ENCODE peak calls at places on chromosome 11, in nine cellular contexts. U, O, J, M, A, P, H, Y and Z are unnamed samples.

GRCh38 chr11:1564535-1565172 is 7.4 kb downstream of the DUSP8 start:
- DNase-seq in U (peak; percentile 65), O (no peak), J (no peak), M (peak; percentile 75), A (peak; percentile 85), P (peak; percentile 80), H (peak; percentile 67), Y (peak; percentile 69), Z (no peak)

GRCh38 chr11:75582935-75583709 is 21.1 kb downstream of the SERPINH1 start:
- DNase-seq in U (peak; percentile 78), O (no peak), J (peak; percentile 34), M (peak; percentile 70), A (peak; percentile 60), P (peak; percentile 66), H (no peak), Y (peak; percentile 57), Z (peak; percentile 7)

GRCh38 chr11:36162282-36162825 is 126.9 kb downstream of the COMMD9 start:
- DNase-seq in U (no peak), O (no peak), J (no peak), M (no peak), A (no peak), P (no peak), H (no peak), Y (no peak), Z (no peak)

GRCh38 chr11:18617688-18618340 is 16.3 kb downstream of the SPTY2D1 start:
- DNase-seq in U (no peak), O (no peak), J (peak; percentile 69), M (no peak), A (no peak), P (no peak), H (no peak), Y (no peak), Z (peak; percentile 43)

GRCh38 chr11:76256448-76256847 is 50.1 kb upstream of the WNT11 start:
- DNase-seq in U (no peak), O (no peak), J (no peak), M (no peak), A (no peak), P (no peak), H (no peak), Y (no peak), Z (no peak)

GRCh38 chr11:62548545-62549335 is 2.1 kb upstream of the AHNAK start:
- DNase-seq in U (no peak), O (no peak), J (no peak), M (peak; percentile 29), A (peak; percentile 67), P (peak; percentile 71), H (no peak), Y (peak; percentile 68), Z (no peak)

GRCh38 chr11:13538044-13538443 is 42.2 kb upstream of the PTH start:
- DNase-seq in U (no peak), O (no peak), J (no peak), M (no peak), A (no peak), P (no peak), H (no peak), Y (no peak), Z (no peak)

GRCh38 chr11:119832536-119832935 is 103.5 kb upstream of the NECTIN1 start:
- DNase-seq in U (no peak), O (no peak), J (no peak), M (no peak), A (peak; percentile 58), P (peak; percentile 13), H (no peak), Y (peak; percentile 70), Z (no peak)

GRCh38 chr11:112410325-112410724 is 149.7 kb upstream of the PLET1 start:
- DNase-seq in U (no peak), O (no peak), J (no peak), M (no peak), A (no peak), P (no peak), H (no peak), Y (no peak), Z (no peak)

GRCh38 chr11:116376547-116376946 is 396.2 kb downstream of the BUD13 start:
- DNase-seq in U (no peak), O (no peak), J (no peak), M (no peak), A (no peak), P (no peak), H (no peak), Y (no peak), Z (no peak)

GRCh38 chr11:35683728-35684339 is 21.3 kb downstream of the TRIM44 start:
- DNase-seq in U (no peak), O (no peak), J (no peak), M (no peak), A (no peak), P (no peak), H (no peak), Y (no peak), Z (no peak)

GRCh38 chr11:3971756-3972404 is 116.4 kb downstream of the STIM1 start:
- DNase-seq in U (no peak), O (no peak), J (no peak), M (no peak), A (no peak), P (no peak), H (no peak), Y (no peak), Z (no peak)

DNA sequence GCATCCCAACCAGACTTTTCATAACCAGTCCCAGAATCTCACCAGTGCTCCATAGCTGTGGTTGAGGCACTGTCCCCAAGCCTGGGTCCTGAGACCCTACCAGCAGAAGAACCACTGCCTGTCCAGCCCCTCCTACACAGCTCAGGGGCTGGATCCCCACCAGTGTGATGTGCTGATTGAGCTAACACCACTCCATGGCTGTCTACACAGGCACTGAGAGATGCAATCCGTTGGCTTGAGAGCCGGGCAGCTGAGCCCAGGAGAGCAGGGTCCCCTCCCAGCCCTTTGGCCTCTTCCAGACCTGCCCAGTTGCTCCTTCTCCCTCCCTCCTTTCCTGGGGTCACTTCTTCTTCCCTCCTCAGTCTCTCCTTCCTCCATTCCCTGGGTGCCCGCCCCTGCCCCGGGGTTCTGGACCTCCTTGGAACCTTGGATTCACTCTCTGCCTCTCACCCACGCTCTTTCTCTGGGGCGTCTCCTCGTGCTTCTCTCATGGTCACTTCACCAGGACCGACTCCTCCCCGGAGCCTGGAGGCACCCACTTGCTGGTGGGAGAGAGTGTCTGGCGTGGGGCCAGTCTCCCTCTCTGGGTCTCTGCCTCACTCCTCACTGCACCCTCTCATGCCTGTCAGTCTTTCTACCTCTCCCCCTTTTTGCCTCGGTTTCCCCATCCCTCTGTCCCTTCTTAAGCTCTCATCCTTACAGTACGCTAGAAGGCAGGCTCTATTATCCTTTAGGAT is 705 bp upstream of the SCYL1 start:
- DNase-seq in U (no peak), O (no peak), J (no peak), M (peak; percentile 52), A (peak; percentile 51), P (peak; percentile 52), H (no peak), Y (peak; percentile 46), Z (no peak)
- H3K4me3 ChIP-seq in U (peak overlapping the region; percentile 32), O (peak overlapping the region; percentile 97), J (peak overlapping the region; percentile 29), M (peak overlapping the region; percentile 100), A (no peak overlapping the region), P (peak overlapping the region; percentile 44), H (peak overlapping the region; percentile 73), Y (peak overlapping the region; percentile 19), Z (peak overlapping the region; percentile 60)

GRCh38 chr11:121372671-121373429 is 79.3 kb upstream of the SORL1 start:
- DNase-seq in U (no peak), O (no peak), J (peak; percentile 22), M (no peak), A (no peak), P (no peak), H (no peak), Y (no peak), Z (no peak)
- H3K27ac ChIP-seq in U (no peak overlapping the region), O (no peak overlapping the region), J (no peak overlapping the region), M (no peak overlapping the region), A (no peak overlapping the region), P (no peak overlapping the region), H (no peak overlapping the region), Y (no peak overlapping the region), Z (no peak overlapping the region)

GRCh38 chr11:43690929-43691328 is 10.4 kb downstream of the HSD17B12 start:
- DNase-seq in U (no peak), O (no peak), J (no peak), M (no peak), A (no peak), P (no peak), H (no peak), Y (no peak), Z (no peak)

GRCh38 chr11:43685483-43685882 is 4.9 kb downstream of the HSD17B12 start:
- DNase-seq in U (peak; percentile 49), O (no peak), J (no peak), M (no peak), A (no peak), P (no peak), H (no peak), Y (no peak), Z (no peak)

GRCh38 chr11:43686207-43686606 is 5.7 kb downstream of the HSD17B12 start:
- DNase-seq in U (no peak), O (no peak), J (no peak), M (no peak), A (no peak), P (no peak), H (no peak), Y (no peak), Z (no peak)

GRCh38 chr11:43689167-43689566 is 8.6 kb downstream of the HSD17B12 start:
- DNase-seq in U (no peak), O (no peak), J (no peak), M (no peak), A (no peak), P (no peak), H (no peak), Y (no peak), Z (no peak)

DNA sequence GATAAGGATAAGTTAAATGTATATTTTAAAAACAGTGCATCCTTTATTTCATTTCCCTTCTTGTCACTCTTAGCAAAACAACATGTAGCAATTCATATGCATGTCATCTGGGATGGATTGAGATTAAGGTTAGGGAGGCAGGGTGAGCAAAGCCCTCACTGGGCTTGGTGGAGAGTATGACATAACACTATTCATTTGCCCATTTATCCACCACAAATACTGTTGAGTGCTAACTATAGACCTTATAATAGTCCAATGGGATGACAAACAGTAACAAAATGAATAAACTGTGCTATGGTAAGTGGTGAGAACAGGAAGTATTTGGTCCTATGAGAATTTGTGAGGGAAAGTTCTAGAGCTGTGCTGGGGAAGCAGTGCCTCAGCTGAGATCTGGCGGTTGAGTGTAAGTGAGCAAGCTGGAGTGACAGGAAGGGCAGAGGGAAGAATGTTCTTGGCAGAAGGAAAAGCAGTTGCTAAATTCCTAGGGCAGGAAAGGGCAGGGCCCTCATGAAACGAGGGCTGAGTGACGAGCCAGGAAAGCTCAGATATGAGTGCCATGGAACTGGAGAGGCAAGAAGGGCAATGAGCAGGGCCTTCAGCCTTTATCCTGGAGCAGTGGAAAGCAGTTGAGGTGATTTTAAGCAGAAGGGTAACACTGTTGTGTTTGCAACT is 6.7 kb downstream of the HSD17B12 start:
- DNase-seq in U (no peak), O (no peak), J (no peak), M (peak; percentile 47), A (no peak), P (peak; percentile 63), H (peak; percentile 7), Y (no peak), Z (no peak)
- H3K36me3 ChIP-seq in U (peaks cover 53% of the 10 kb centered on the region), O (peaks cover 3% of the 10 kb centered on the region), J (no peaks in the 10 kb centered on the region), M (peaks cover 10% of the 10 kb centered on the region), A (no peaks in the 10 kb centered on the region), P (peaks cover 10% of the 10 kb centered on the region), H (no peaks in the 10 kb centered on the region), Y (no peaks in the 10 kb centered on the region), Z (no peaks in the 10 kb centered on the region)

DNA sequence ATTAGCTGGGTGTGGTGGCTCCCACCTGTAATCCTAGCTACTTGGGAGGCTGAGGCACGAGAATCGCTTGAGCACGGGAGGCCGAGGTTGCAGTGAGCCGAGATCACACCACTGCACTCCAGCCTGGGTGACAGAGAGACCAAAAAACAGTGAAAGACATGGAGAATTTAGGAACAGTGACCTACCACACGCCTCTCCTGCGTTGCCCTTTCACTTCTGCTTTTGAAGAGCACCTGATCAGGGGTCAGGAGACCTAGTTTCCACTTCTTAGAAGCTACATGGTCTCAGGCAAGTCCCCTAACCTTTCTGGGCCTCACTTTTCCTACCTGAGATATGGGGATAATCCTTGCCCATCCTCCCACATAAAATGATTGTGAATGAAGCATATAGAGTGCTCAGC is 12.2 kb downstream of the SLC35C1 start:
- DNase-seq in U (no peak), O (no peak), J (no peak), M (no peak), A (no peak), P (no peak), H (no peak), Y (no peak), Z (no peak)
- H3K4me3 ChIP-seq in U (no peak overlapping the region), O (no peak overlapping the region), J (no peak overlapping the region), M (no peak overlapping the region), A (no peak overlapping the region), P (no peak overlapping the region), H (no peak overlapping the region), Y (no peak overlapping the region), Z (no peak overlapping the region)